ENCODE peak calls at places on chromosome 16, in ten cellular contexts. U is neural progenitor cell; H is CD4-positive, alpha-beta T cell; D is cardiac muscle cell; Z is IMR-90; W is hepatocyte; T is MM.1S; C is ascending aorta; F is prostate gland; R is PC-9. Y is an unnamed sample. For H3K9me3, the result is how much of the 10 kb centered on the place peaks cover.

GRCh38 chr16:2592786-2593185 is 55.0 kb downstream of the PDPK1 start:
- DNase-seq in F (no peak), W (no peak), H (no peak), T (no peak), D (no peak), C (no peak), R (no peak), Z (no peak), U (no peak), Y (peak)

GRCh38 chr16:9159839-9160550 is 68.6 kb downstream of the HAPSTR1 start:
- DNase-seq in U (peak), R (peak), D (peak), W (peak), Z (peak), H (no peak), C (no peak), T (peak), F (peak), Y (no peak)

GRCh38 chr16:89116341-89117238 is 22.9 kb downstream of the ACSF3 start:
- DNase-seq in U (no peak), F (no peak), H (no peak), Z (no peak), T (no peak), R (no peak), D (no peak), C (no peak), W (no peak), Y (peak)

GRCh38 chr16:57039148-57039812 is 49.9 kb downstream of the NLRC5 start:
- DNase-seq in F (no peak), U (no peak), D (no peak), C (no peak), W (no peak), R (no peak), H (no peak), T (peak), Z (peak), Y (no peak)

GRCh38 chr16:67204076-67204475 is 5.1 kb downstream of the ELMO3 start:
- DNase-seq in U (no peak), D (no peak), H (no peak), W (no peak), F (no peak), R (no peak), C (no peak), T (no peak), Z (no peak), Y (no peak)

GRCh38 chr16:9929836-9930235 is 252.4 kb downstream of the GRIN2A start:
- DNase-seq in U (no peak), Z (no peak), T (no peak), R (no peak), D (no peak), W (no peak), F (no peak), C (no peak), H (no peak), Y (no peak)

GRCh38 chr16:78045865-78046581 is 23.7 kb downstream of the CLEC3A start:
- DNase-seq in F (peak), W (peak), T (no peak), H (no peak), U (peak), Z (peak), D (peak), C (no peak), R (no peak), Y (peak)

GRCh38 chr16:12584488-12585233 is 219.0 kb downstream of the CPPED1 start:
- DNase-seq in H (no peak), C (no peak), W (no peak), Z (no peak), R (peak), T (no peak), U (no peak), D (no peak), F (no peak), Y (no peak)

GRCh38 chr16:14635394-14636145 is 2.8 kb downstream of the BFAR start:
- DNase-seq in T (no peak), D (no peak), W (peak), U (peak), C (no peak), F (no peak), Z (no peak), H (no peak), R (no peak), Y (no peak)

GRCh38 chr16:52469775-52470174 is 77.2 kb downstream of the TOX3 start:
- DNase-seq in C (no peak), T (no peak), H (no peak), Z (no peak), R (no peak), W (peak), D (no peak), F (no peak), U (no peak), Y (no peak)

GRCh38 chr16:87945351-87946042 is 5.7 kb upstream of the BANP start:
- DNase-seq in R (peak), F (peak), D (peak), H (no peak), Z (peak), U (peak), T (no peak), W (peak), C (no peak), Y (peak)

GRCh38 chr16:23949630-23950290 is 114.0 kb downstream of the PRKCB start:
- DNase-seq in D (no peak), Z (no peak), R (no peak), C (no peak), T (no peak), W (no peak), H (peak), U (no peak), F (no peak), Y (peak)

GRCh38 chr16:29675811-29676643 is 3.0 kb upstream of the QPRT start:
- DNase-seq in Z (peak), W (no peak), F (no peak), H (no peak), C (no peak), D (peak), T (peak), R (no peak), U (peak), Y (no peak)

GRCh38 chr16:28280881-28281836 is 11.2 kb upstream of the SBK1 start:
- DNase-seq in Z (no peak), T (no peak), W (no peak), R (peak), H (no peak), D (no peak), F (no peak), C (no peak), U (peak), Y (no peak)

GRCh38 chr16:3590736-3591435 is 13.7 kb upstream of the NLRC3 start:
- DNase-seq in Z (no peak), T (no peak), W (no peak), C (no peak), F (no peak), H (no peak), U (no peak), D (no peak), R (no peak), Y (peak)

GRCh38 chr16:81833751-81834150 is 54.7 kb downstream of the PLCG2 start:
- DNase-seq in W (no peak), D (no peak), T (no peak), H (no peak), C (no peak), R (peak), U (no peak), F (no peak), Z (no peak), Y (no peak)

GRCh38 chr16:28845173-28846079 is 722 bp downstream of the TUFM start:
- DNase-seq in C (no peak), U (peak), W (peak), R (peak), H (no peak), F (no peak), D (peak), T (peak), Z (peak), Y (peak)

GRCh38 chr16:3059041-3059722 is 6.3 kb upstream of the IL32 start:
- DNase-seq in U (peak), W (peak), T (peak), F (peak), R (peak), C (peak), Z (peak), H (peak), D (peak), Y (peak)

GRCh38 chr16:83792391-83792790 is 15.4 kb upstream of the HSBP1 start:
- DNase-seq in W (no peak), U (no peak), C (no peak), T (no peak), Z (no peak), R (no peak), F (no peak), D (no peak), H (no peak), Y (no peak)

DNA sequence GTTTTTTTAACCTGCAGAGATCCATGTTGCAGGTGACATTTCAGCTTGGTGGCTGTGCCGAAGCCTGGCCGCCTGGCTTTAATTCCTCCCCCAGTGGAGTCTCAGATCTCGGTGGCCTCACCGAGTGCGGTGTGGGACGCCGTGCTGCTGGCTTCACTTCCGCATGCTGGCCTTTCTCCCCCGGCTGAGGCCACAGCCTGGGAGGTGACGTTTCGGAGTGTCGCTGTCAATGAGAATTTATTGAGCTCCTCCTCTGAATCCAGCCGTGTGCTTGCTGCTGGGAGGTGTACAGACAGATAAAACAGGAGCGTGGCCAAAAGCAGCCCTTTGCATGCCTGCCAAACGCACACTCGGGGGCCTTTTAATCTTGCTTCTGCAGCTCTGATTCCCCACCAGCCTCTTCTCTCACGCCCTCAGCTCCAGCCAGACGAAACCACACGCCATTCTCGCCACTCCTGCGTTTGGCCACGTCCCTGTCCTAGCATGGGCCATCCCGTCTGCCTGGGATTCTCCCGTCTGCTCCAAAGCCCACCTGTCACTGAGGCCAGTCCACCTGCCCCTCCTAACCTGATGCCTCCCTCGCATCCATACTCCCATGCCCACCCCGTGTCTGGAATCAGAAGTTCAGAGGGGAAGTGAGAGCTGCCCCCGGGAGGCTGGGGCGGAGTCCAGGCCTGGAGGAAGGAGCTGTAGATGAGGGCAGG is 3.6 kb downstream of the GSE1 start:
- DNase-seq in H (no peak), C (no peak), Z (no peak), U (no peak), F (peak), D (no peak), R (no peak), T (no peak), W (no peak), Y (peak)
- H3K27ac ChIP-seq in H (no peak), C (no peak), Z (no peak), U (no peak), F (peak), D (peak), R (no peak), T (no peak), W (peak), Y (peak)

GRCh38 chr16:55501549-55502322 is 7.1 kb upstream of the LPCAT2 start:
- DNase-seq in T (no peak), C (no peak), D (no peak), H (no peak), R (peak), W (no peak), U (peak), Z (no peak), F (no peak), Y (no peak)

GRCh38 chr16:55505333-55506015 is 3.4 kb upstream of the LPCAT2 start:
- DNase-seq in H (no peak), U (no peak), R (no peak), T (no peak), D (no peak), C (no peak), Z (no peak), F (no peak), W (no peak), Y (no peak)

GRCh38 chr16:55503726-55504553 is 4.9 kb upstream of the LPCAT2 start:
- DNase-seq in U (no peak), H (no peak), D (no peak), C (no peak), Z (no peak), F (no peak), R (no peak), W (no peak), T (no peak), Y (no peak)

GRCh38 chr16:55499951-55500350 is 8.9 kb upstream of the LPCAT2 start:
- DNase-seq in F (no peak), R (peak), C (no peak), Z (peak), D (peak), H (no peak), T (no peak), U (peak), W (peak), Y (no peak)

DNA sequence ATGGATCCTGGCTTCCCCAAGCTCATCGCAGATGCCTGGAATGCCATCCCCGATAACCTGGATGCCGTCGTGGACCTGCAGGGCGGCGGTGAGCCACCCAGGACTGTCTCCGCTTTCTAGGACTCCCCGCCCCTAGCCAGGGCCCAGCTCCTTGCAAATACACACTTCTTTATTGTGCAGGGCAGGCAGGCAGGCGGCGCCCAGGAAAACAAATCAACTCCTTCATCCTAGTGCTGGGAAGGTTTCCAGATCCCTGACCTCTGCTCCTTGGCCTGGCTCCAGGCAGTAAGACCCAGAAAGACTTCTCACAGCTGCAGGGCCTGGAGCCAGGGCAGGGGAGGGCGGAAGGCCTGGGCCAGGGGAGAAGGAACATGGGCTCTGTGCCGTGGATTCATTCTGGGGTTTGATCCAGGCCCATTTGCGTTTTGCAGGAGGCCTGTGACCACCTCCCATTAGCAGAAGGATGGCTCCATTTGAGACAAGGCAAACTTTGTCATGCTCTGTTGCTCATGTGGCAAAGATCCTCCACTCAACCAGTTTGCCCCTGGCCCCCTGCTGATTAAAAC is 6.0 kb upstream of the LPCAT2 start:
- DNase-seq in H (no peak), R (peak), F (peak), D (peak), U (peak), Z (peak), W (peak), C (no peak), T (no peak), Y (peak)
- TF ChIP-seq CTCF in H (no peak), R (no peak), F (no peak), D (peak), U (no peak), Z (no peak), W (no peak), C (no peak), T (no peak), Y (peak)

GRCh38 chr16:75152635-75153034 is 4.3 kb downstream of the ZFP1 start:
- DNase-seq in C (no peak), Z (no peak), D (no peak), T (no peak), H (no peak), R (no peak), U (no peak), W (no peak), F (no peak), Y (no peak)
- H3K9me3 ChIP-seq in C (under half), Z (under half), D (under half), T (under half), H (under half), R (under half), U (under half), W (under half), F (under half), Y (under half)

GRCh38 chr16:69599731-69600130 is 34.0 kb downstream of the NFAT5 start:
- DNase-seq in T (no peak), C (no peak), F (no peak), W (no peak), R (no peak), Z (no peak), H (no peak), D (no peak), U (no peak), Y (no peak)

GRCh38 chr16:69598045-69598444 is 32.3 kb downstream of the NFAT5 start:
- DNase-seq in W (no peak), R (no peak), T (no peak), H (no peak), D (no peak), U (no peak), C (no peak), F (no peak), Z (no peak), Y (no peak)

GRCh38 chr16:69593756-69594155 is 28.0 kb downstream of the NFAT5 start:
- DNase-seq in U (no peak), W (no peak), T (no peak), H (no peak), F (no peak), C (no peak), R (no peak), D (no peak), Z (no peak), Y (no peak)

GRCh38 chr16:69596801-69597200 is 31.0 kb downstream of the NFAT5 start:
- DNase-seq in D (no peak), W (no peak), R (no peak), C (no peak), T (no peak), U (no peak), H (no peak), Z (no peak), F (no peak), Y (no peak)

DNA sequence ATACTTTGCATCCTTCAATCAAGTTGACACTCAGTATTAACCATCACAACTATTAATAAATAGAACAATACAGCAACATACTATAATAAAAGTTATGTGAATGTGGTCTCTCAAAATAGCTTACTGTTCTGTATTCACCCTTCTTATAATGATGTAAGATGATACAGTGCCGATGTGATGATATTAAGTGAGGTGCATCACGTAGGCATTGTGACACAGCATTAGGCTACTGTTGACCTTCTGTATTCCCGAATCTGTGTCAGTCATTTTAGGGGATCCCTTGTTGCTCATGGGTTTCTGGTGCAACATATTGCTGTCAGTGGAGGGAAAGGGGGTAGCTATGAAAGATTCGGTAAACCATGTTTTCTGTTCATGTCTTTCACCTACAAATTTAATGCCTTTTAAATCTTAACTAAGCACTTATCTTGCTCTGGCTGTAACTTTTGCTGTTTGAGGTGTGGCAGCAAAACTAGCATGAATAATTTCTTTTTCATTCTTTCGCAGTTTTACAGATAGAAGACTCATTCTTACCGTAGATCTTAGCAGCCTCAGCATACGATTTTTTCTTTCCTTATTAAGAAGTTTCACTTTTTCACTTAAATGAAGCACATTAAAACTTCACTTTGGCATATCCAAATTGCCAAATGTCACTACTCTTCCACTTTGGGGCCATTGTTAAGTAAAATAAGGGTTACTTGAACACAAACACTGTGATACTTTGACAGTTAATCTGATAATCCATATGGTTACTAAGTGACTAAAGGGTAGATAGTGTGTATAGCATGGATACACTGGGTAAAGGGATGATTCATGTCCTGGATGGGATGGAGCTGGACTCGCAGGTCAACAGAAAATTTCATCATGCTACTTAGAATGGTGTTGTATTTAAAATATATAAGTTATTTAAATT is 29.6 kb downstream of the NFAT5 start:
- DNase-seq in T (no peak), W (peak), C (no peak), R (peak), F (no peak), U (no peak), Z (peak), D (no peak), H (no peak), Y (no peak)
- H3K27ac ChIP-seq in T (no peak), W (peak), C (no peak), R (peak), F (no peak), U (no peak), Z (no peak), D (no peak), H (no peak), Y (no peak)

GRCh38 chr16:49352923-49353322 is 20.7 kb upstream of the C16orf78 start:
- DNase-seq in C (no peak), F (no peak), R (no peak), T (no peak), H (no peak), Z (no peak), D (peak), W (peak), U (peak), Y (no peak)
- TF ChIP-seq CTCF in C (no peak), F (no peak), R (no peak), T (peak), H (no peak), Z (peak), D (peak), W (peak), U (peak), Y (no peak)

DNA sequence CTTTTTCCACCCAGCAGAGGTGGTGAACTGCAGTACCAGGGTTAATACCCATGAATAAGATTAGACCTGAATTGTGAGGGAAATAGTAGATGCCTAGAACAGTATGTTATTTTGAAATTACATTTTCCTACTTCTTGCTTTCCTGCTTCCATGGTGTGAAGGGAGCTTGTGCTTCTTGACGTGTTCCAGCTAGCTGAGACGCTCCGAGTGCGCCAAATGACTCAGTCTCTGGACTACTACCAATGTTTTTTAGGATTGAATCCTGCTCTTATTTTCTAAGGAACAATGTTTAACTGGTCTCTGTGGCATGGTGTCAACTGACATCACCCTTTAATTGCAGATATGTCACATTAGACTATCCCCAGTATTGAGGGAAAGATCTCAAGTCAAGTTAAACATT is 151.2 kb upstream of the MAF start:
- DNase-seq in T (no peak), Z (no peak), U (no peak), D (no peak), W (no peak), C (no peak), R (no peak), H (no peak), F (peak), Y (no peak)
- H3K9me3 ChIP-seq in T (under half), Z (under half), U (under half), D (under half), W (under half), C (under half), R (under half), H (under half), F (under half), Y (under half)

GRCh38 chr16:383326-384020 is 1.7 kb upstream of the PGAP6 start:
- DNase-seq in Z (no peak), U (peak), D (peak), C (no peak), T (no peak), F (peak), H (peak), R (peak), W (peak), Y (peak)
- H3K27ac ChIP-seq in Z (no peak), U (no peak), D (peak), C (no peak), T (no peak), F (peak), H (peak), R (peak), W (peak), Y (peak)

Y was measured in kidney.